ENCODE peak calls at places on chromosomes 6 and 20, in seven cellular contexts. D is CD4-positive, alpha-beta memory T cell; P is stimulated activated CD8-positive, alpha-beta memory T cell treated with anti-CD3 and anti-CD28 coated beads, Interleukin-15, amount 100 ng/mL, for 24 hours; E is heart left ventricle; L is stomach; R is fibroblast of mammary gland; C is right cardiac atrium. I is an unnamed sample.

GRCh38 chr6:90939906-90940305 is 353.0 kb upstream of the MAP3K7 start:
- DNase-seq in D (no peak), P (no peak), E (no peak), L (no peak), R (no peak), C (no peak), I (no peak)

GRCh38 chr6:37554480-37554819 is 54.8 kb upstream of the CCDC167 start:
- DNase-seq in D (no peak), P (no peak), E (no peak), L (no peak), R (peak; percentile 20), C (no peak), I (no peak)

GRCh38 chr6:99002826-99003225 is 55.1 kb upstream of the FBXL4 start:
- DNase-seq in D (no peak), P (no peak), E (no peak), L (no peak), R (peak; percentile 8), C (no peak), I (peak; percentile 12)

GRCh38 chr20:9323622-9324021 is 190.8 kb upstream of the LAMP5 start:
- DNase-seq in D (no peak), P (no peak), E (no peak), L (no peak), R (no peak), C (no peak), I (no peak)

GRCh38 chr6:89281779-89282246 is 33.3 kb downstream of the GABRR2 start:
- DNase-seq in D (peak; percentile 30), P (no peak), E (no peak), L (peak; percentile 41), R (peak; percentile 45), C (no peak), I (no peak)

GRCh38 chr6:44651604-44652003 is 264.1 kb downstream of the CDC5L start:
- DNase-seq in D (no peak), P (no peak), E (no peak), L (no peak), R (no peak), C (no peak), I (no peak)

GRCh38 chr20:50481741-50482140 is 28.4 kb upstream of the PTPN1 start:
- DNase-seq in D (no peak), P (no peak), E (no peak), L (no peak), R (no peak), C (no peak), I (no peak)

GRCh38 chr6:117602151-117602898 is at the start of gene GOPC:
- DNase-seq in D (peak; percentile 98), P (peak; percentile 69), E (peak; percentile 98), L (peak; percentile 96), R (peak; percentile 97), C (peak; percentile 98), I (peak; percentile 58)

GRCh38 chr6:78526432-78526831 is 340.9 kb upstream of the IRAK1BP1 start:
- DNase-seq in D (no peak), P (no peak), E (no peak), L (no peak), R (no peak), C (no peak), I (no peak)

GRCh38 chr20:49485563-49485962 is 3.1 kb upstream of the KCNB1 start:
- DNase-seq in D (no peak), P (no peak), E (no peak), L (no peak), R (no peak), C (no peak), I (no peak)

GRCh38 chr20:50731930-50732690 is 730 bp downstream of the PARD6B start:
- DNase-seq in D (no peak), P (no peak), E (no peak), L (no peak), R (no peak), C (no peak), I (no peak)

GRCh38 chr20:10985536-10985935 is 311.7 kb upstream of the JAG1 start:
- DNase-seq in D (no peak), P (no peak), E (no peak), L (no peak), R (peak; percentile 75), C (no peak), I (no peak)

GRCh38 chr20:46027245-46027853 is 1.7 kb upstream of the SLC12A5 start:
- DNase-seq in D (peak; percentile 30), P (no peak), E (no peak), L (no peak), R (peak; percentile 63), C (no peak), I (no peak)